ENCODE peak calls at places on chromosomes 13 and 19, in four cellular contexts. R is IMR-90, V is activated T-helper 1 cell treated with Interleukin-2 at 50 U/mL for 16 hours, U is Peyer's patch. W is an unnamed sample.

GRCh38 chr13:77489566-77490337 is 45.8 kb upstream of the SCEL start:
- DNase-seq in R (no peak), V (no peak), U (no peak), W (no peak)

GRCh38 chr19:46721269-46722003 is 4.5 kb upstream of the PRKD2 start:
- DNase-seq in R (no peak), V (no peak), U (no peak), W (peak; percentile 49)

GRCh38 chr19:17938092-17938845 is 5.5 kb downstream of the CCDC124 start:
- DNase-seq in R (peak; percentile 88), V (peak; percentile 61), U (peak; percentile 86), W (peak; percentile 89)

GRCh38 chr13:24348797-24349515 is 39.6 kb downstream of the C1QTNF9 start:
- DNase-seq in R (no peak), V (no peak), U (peak; percentile 75), W (no peak)

GRCh38 chr13:93248627-93249047 is 22.0 kb downstream of the GPC6 start:
- DNase-seq in R (peak; percentile 35), V (no peak), U (no peak), W (peak; percentile 81)

GRCh38 chr13:92313382-92313781 is 913.2 kb upstream of the GPC6 start:
- DNase-seq in R (no peak), V (no peak), U (no peak), W (no peak)

GRCh38 chr13:59356607-59357006 is 807.1 kb downstream of the DIAPH3 start:
- DNase-seq in R (peak; percentile 37), V (no peak), U (no peak), W (peak; percentile 64)

GRCh38 chr13:99417151-99417820 is 84.0 kb upstream of the TM9SF2 start:
- DNase-seq in R (no peak), V (no peak), U (peak; percentile 27), W (peak; percentile 53)

GRCh38 chr19:4671182-4671851 is 1.2 kb upstream of the MYDGF start:
- DNase-seq in R (no peak), V (no peak), U (no peak), W (no peak)

GRCh38 chr13:50467156-50467814 is 376.2 kb downstream of the DLEU7 start:
- DNase-seq in R (no peak), V (no peak), U (no peak), W (no peak)

GRCh38 chr19:19485161-19485997 is 30.0 kb downstream of the TSSK6 start:
- DNase-seq in R (peak; percentile 68), V (no peak), U (no peak), W (no peak)

GRCh38 chr19:17205237-17206140 is 9.7 kb upstream of the USE1 start:
- DNase-seq in R (peak; percentile 34), V (peak; percentile 49), U (peak; percentile 80), W (peak; percentile 86)

GRCh38 chr19:48629599-48630288 is 7.4 kb downstream of the DBP start:
- DNase-seq in R (no peak), V (no peak), U (peak; percentile 94), W (peak; percentile 75)

GRCh38 chr19:8045872-8046568 is 6.5 kb upstream of the CCL25 start:
- DNase-seq in R (no peak), V (no peak), U (no peak), W (no peak)

GRCh38 chr13:101917475-101917810 is 465.0 kb downstream of the ITGBL1 start:
- DNase-seq in R (no peak), V (no peak), U (no peak), W (no peak)

GRCh38 chr13:50911051-50911690 is 1.6 kb downstream of the RNASEH2B start:
- DNase-seq in R (no peak), V (no peak), U (no peak), W (no peak)

GRCh38 chr13:40221460-40222201 is 444.8 kb downstream of the FOXO1 start:
- DNase-seq in R (no peak), V (no peak), U (no peak), W (no peak)

GRCh38 chr19:34962281-34962944 is 1.6 kb downstream of the ZNF792 start:
- DNase-seq in R (peak; percentile 16), V (no peak), U (no peak), W (no peak)

GRCh38 chr13:101303512-101303911 is 112.8 kb downstream of the NALCN start:
- DNase-seq in R (no peak), V (no peak), U (no peak), W (no peak)

GRCh38 chr13:86051134-86052103 is 252.2 kb upstream of the SLITRK6 start:
- DNase-seq in R (no peak), V (no peak), U (no peak), W (no peak)

GRCh38 chr19:55585658-55586339 is 5.2 kb upstream of the ZNF579 start:
- DNase-seq in R (peak; percentile 63), V (no peak), U (peak; percentile 67), W (peak; percentile 93)

GRCh38 chr19:47723573-47723923 is 10.3 kb downstream of the EHD2 start:
- DNase-seq in R (peak; percentile 95), V (no peak), U (no peak), W (peak; percentile 82)

GRCh38 chr13:31045621-31046081 is 113.2 kb downstream of the TEX26 start:
- DNase-seq in R (peak; percentile 97), V (peak; percentile 65), U (peak; percentile 83), W (peak; percentile 90)

GRCh38 chr19:34343751-34344150 is 21.2 kb upstream of the GPI start:
- DNase-seq in R (no peak), V (no peak), U (no peak), W (no peak)

GRCh38 chr13:57739089-57739488 is 107.5 kb downstream of the PCDH17 start:
- DNase-seq in R (no peak), V (no peak), U (no peak), W (no peak)

GRCh38 chr13:40172149-40172591 is 494.3 kb downstream of the FOXO1 start:
- DNase-seq in R (no peak), V (no peak), U (no peak), W (peak; percentile 65)

GRCh38 chr19:31071157-31071855 is 277.9 kb downstream of the TSHZ3 start:
- DNase-seq in R (no peak), V (no peak), U (no peak), W (no peak)

GRCh38 chr13:41420146-41420545 is 37.2 kb upstream of the RGCC start:
- DNase-seq in R (no peak), V (no peak), U (no peak), W (no peak)

W was measured in upper lobe of right lung.